ENCODE peak calls at places on chromosomes 1 and 21, in eight cellular contexts. L is MM.1S, J is suprapubic skin, Y is Peyer's patch, O is pancreas, W is PC-9, Q is Panc1, S is stomach. I is an unnamed sample.
A peak's percentile ranks its signal among the peaks of the same experiment; 100 is the strongest.

GRCh38 chr1:21290546-21290944 is 282 bp upstream of the ECE1 start:
- DNase-seq in S (no peak), O (no peak), J (no peak), L (peak; percentile 68), Y (peak; percentile 61), Q (no peak), W (no peak), I (peak; percentile 56)

GRCh38 chr1:44543064-44543815 is 131.0 kb downstream of the TMEM53 start:
- DNase-seq in Y (no peak), L (no peak), J (no peak), O (no peak), Q (no peak), S (no peak), W (no peak), I (no peak)

GRCh38 chr1:112237983-112238515 is 158.0 kb upstream of the CTTNBP2NL start:
- DNase-seq in J (no peak), S (no peak), Y (no peak), W (no peak), O (no peak), L (no peak), Q (no peak), I (no peak)

GRCh38 chr1:78831731-78832360 is 174.7 kb downstream of the ADGRL4 start:
- DNase-seq in O (no peak), Y (no peak), S (no peak), L (no peak), J (no peak), Q (no peak), W (no peak), I (no peak)

GRCh38 chr1:184061396-184062003 is 10.0 kb downstream of the TSEN15 start:
- DNase-seq in O (no peak), Q (no peak), W (no peak), J (no peak), S (no peak), L (no peak), Y (no peak), I (no peak)

GRCh38 chr21:38831526-38832467 is 26.1 kb downstream of the ETS2 start:
- DNase-seq in Q (no peak), Y (peak; percentile 46), J (peak; percentile 95), W (peak; percentile 79), S (peak; percentile 68), L (peak; percentile 14), O (no peak), I (peak; percentile 18)

GRCh38 chr1:6907201-6907600 is 121.9 kb downstream of the CAMTA1 start:
- DNase-seq in O (no peak), J (no peak), W (no peak), L (no peak), Q (no peak), S (no peak), Y (no peak), I (no peak)

GRCh38 chr1:8397511-8397910 is 79.6 kb downstream of the SLC45A1 start:
- DNase-seq in Y (no peak), W (peak; percentile 45), L (peak; percentile 53), O (no peak), Q (no peak), S (no peak), J (no peak), I (peak; percentile 28)

GRCh38 chr1:41454406-41454805 is 30.1 kb downstream of the EDN2 start:
- DNase-seq in O (peak; percentile 54), S (no peak), L (no peak), Q (no peak), J (no peak), W (no peak), Y (no peak), I (no peak)

GRCh38 chr1:223844521-223844961 is 1.2 kb downstream of the TP53BP2 start:
- DNase-seq in J (no peak), W (no peak), Y (no peak), Q (no peak), O (no peak), L (peak; percentile 31), S (no peak), I (no peak)

GRCh38 chr21:45319461-45320211 is 31.9 kb upstream of the POFUT2 start:
- DNase-seq in Q (no peak), Y (no peak), L (no peak), W (no peak), O (no peak), J (peak; percentile 63), S (no peak), I (no peak)
- TF ChIP-seq CTCF in Q (peak; percentile 46), Y (no peak), L (no peak), W (no peak), O (no peak), J (no peak), S (no peak), I (no peak)

DNA sequence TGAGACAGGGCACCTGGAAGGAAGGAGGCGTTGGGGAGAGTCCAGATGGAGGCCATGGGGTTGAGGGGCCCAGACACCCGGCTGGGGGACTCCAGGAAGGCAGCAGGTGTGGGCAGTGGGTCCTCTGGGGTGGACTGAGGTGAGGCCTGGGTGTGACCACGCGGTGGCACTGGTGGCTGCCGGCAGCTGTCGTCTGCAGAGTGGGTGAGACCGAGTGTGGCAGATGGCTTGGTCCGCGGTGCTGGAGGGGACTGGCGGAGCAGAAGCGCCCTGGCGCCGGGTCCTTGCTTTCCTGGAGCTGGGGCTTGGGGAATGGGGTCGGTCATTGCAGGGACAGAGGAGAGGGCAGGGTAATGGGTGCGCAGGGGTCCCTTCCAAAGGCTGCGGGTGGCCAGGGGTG is 12.5 kb downstream of the AGRN start:
- DNase-seq in J (no peak), S (peak; percentile 61), Y (no peak), W (no peak), L (no peak), O (peak; percentile 70), Q (no peak), I (no peak)
- H3K4me3 ChIP-seq in J (peak overlapping the region; percentile 48), S (peak overlapping the region; percentile 52), Y (peak overlapping the region; percentile 48), W (no peak overlapping the region), L (peak overlapping the region; percentile 43), O (peak overlapping the region; percentile 49), Q (no peak overlapping the region), I (peak overlapping the region; percentile 44)

DNA sequence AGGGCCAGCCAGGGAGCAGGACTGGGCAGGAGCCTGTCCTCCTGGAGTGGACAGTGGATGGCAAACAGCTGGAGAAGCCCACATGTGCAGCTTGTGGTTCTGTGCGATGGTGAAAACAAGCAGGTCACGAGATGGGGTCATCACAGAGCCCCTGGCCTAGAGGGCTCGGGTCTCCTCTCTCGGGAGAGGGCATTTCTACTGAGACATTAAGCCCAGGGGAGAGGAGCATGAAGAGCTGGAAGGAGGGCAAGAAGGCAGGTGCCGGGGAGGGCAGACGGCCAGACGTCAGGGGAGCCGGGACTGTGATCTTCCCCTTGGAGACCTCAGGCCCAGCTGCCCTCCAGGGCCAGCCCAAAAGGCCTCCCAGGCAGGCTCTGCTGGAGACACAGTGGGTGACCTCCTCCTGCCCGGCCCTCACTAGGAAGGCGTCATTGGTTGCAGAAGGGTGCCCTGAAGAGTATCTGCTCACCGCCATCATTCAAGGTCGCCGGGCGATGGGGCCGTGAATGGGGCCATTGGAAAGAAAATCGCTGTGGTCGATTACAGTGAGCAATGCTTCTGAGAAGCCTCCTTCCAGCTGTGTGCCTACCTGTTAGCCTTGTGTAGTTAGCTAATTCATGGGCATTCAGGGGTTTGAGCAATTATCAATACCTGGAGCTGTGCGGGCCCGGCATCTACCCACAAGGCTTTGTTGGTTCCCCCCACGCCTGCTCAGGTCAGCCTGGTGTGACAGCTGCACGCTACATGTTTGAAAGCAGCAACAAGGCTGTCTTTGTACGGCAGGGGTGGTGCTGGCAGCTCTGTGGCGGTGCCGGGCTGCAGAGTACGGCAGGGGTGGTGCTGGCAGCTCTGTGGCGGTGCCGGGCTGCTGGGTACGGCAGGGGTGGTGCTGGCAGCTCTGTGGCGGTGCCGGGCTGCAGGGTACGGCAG is 72.3 kb upstream of the ACTRT2 start:
- DNase-seq in L (no peak), W (no peak), Q (no peak), Y (no peak), S (no peak), J (no peak), O (peak; percentile 12), I (no peak)
- H3K36me3 ChIP-seq in L (no peaks in the 10 kb centered on the region), W (no peaks in the 10 kb centered on the region), Q (no peaks in the 10 kb centered on the region), Y (no peaks in the 10 kb centered on the region), S (no peaks in the 10 kb centered on the region), J (no peaks in the 10 kb centered on the region), O (no peaks in the 10 kb centered on the region), I (no peaks in the 10 kb centered on the region)

GRCh38 chr1:248243204-248243603 is 12.0 kb downstream of the OR2M4 start:
- DNase-seq in Q (peak; percentile 20), O (no peak), Y (no peak), J (no peak), L (peak; percentile 80), S (no peak), W (no peak), I (peak; percentile 30)
- TF ChIP-seq CTCF in Q (peak; percentile 89), O (peak; percentile 40), Y (peak; percentile 19), J (peak; percentile 43), L (peak; percentile 83), S (no peak), W (peak; percentile 72), I (peak; percentile 88)

DNA sequence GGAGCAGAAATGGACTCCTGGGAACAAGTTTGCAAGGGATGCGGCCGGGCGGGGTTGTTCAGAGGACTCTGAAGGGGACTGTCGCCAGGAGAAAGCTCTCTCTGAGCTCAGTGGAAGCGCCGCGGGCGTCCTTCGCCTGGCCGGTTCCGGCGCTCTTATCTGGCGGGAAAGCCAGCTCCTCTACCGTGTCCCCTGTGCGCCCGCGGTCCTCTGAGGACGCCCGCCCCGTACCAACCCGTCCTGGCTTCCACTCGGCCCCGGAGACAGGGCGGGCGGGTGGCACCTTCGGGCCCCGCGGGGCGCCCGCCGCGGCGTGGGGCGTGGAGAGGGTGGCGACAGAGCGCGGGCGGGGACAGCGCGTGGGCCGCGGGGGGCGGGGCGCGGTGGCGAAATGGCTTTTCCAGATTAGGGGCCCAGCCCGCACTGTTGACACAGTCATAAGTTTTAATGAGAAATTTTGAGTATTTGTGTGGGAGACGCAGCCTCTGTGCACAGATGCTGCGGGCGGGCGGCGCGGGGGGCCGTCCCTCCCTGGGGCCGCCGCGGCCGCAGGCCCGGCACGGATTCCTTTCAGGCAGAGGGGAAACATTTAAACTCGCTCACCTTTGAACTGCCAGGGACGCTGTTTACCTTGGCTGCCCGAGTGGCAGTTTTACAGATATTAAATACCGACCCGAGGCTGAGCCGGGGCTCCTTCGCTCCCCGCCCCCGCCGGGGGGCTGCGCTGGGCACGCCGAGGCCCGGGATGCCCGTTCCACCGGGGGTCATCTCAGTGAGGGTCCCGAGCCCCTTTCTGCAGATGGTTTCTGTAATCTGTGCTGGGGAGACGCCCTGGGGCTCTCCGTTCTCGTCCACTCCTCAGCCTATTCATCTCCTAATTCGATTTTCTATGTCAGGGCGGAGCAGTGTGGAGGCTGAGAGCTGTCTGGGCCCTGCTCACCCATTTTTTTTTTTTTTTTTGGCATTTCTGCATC is 70.4 kb downstream of the FOXD2 start:
- DNase-seq in O (peak; percentile 43), Q (no peak), Y (no peak), W (no peak), J (no peak), S (peak; percentile 67), L (no peak), I (no peak)
- H3K4me3 ChIP-seq in O (peak overlapping the region; percentile 59), Q (peak overlapping the region; percentile 38), Y (peak overlapping the region; percentile 56), W (peak overlapping the region; percentile 39), J (peak overlapping the region; percentile 58), S (peak overlapping the region; percentile 61), L (no peak overlapping the region), I (no peak overlapping the region)